ENCODE peak calls at places on chromosomes 12 and 14, in six cellular contexts. One of them, this sample, is unnamed.

GRCh38 chr12:49364989-49365388 is 2.3 kb upstream of the SPATS2 start:
- DNase-seq in epithelial cell of esophagus: peak; percentile 84
- DNase-seq in neural progenitor cell: no peak
- DNase-seq in psoas muscle: no peak
- DNase-seq in A549: no peak
- DNase-seq in fibroblast of pulmonary artery: peak; percentile 90
- DNase-seq in this sample: no peak

GRCh38 chr14:95314609-95315008 is 5.1 kb downstream of the CLMN start:
- DNase-seq in epithelial cell of esophagus: peak; percentile 88
- DNase-seq in neural progenitor cell: no peak
- DNase-seq in psoas muscle: no peak
- DNase-seq in A549: peak; percentile 43
- DNase-seq in fibroblast of pulmonary artery: no peak
- DNase-seq in this sample: no peak

GRCh38 chr12:66984962-66985361 is 284.2 kb upstream of the CAND1 start:
- DNase-seq in epithelial cell of esophagus: peak; percentile 33
- DNase-seq in neural progenitor cell: no peak
- DNase-seq in psoas muscle: no peak
- DNase-seq in A549: no peak
- DNase-seq in fibroblast of pulmonary artery: no peak
- DNase-seq in this sample: no peak

GRCh38 chr14:72701232-72701555 is 192.7 kb downstream of the DPF3 start:
- DNase-seq in epithelial cell of esophagus: no peak
- DNase-seq in neural progenitor cell: peak; percentile 12
- DNase-seq in psoas muscle: no peak
- DNase-seq in A549: no peak
- DNase-seq in fibroblast of pulmonary artery: no peak
- DNase-seq in this sample: no peak

GRCh38 chr12:6067152-6067916 is 57.1 kb downstream of the VWF start:
- DNase-seq in epithelial cell of esophagus: no peak
- DNase-seq in neural progenitor cell: peak; percentile 72
- DNase-seq in psoas muscle: no peak
- DNase-seq in A549: peak; percentile 69
- DNase-seq in fibroblast of pulmonary artery: peak; percentile 59
- DNase-seq in this sample: no peak

GRCh38 chr14:92154283-92154942 is 32.6 kb downstream of the CPSF2 start:
- DNase-seq in epithelial cell of esophagus: no peak
- DNase-seq in neural progenitor cell: no peak
- DNase-seq in psoas muscle: no peak
- DNase-seq in A549: no peak
- DNase-seq in fibroblast of pulmonary artery: peak; percentile 18
- DNase-seq in this sample: no peak

GRCh38 chr12:126271138-126271537 is 1205.9 kb downstream of the AACS start:
- DNase-seq in epithelial cell of esophagus: no peak
- DNase-seq in neural progenitor cell: no peak
- DNase-seq in psoas muscle: no peak
- DNase-seq in A549: no peak
- DNase-seq in fibroblast of pulmonary artery: no peak
- DNase-seq in this sample: no peak

GRCh38 chr14:60313093-60313492 is 64.1 kb downstream of the PPM1A start:
- DNase-seq in epithelial cell of esophagus: no peak
- DNase-seq in neural progenitor cell: no peak
- DNase-seq in psoas muscle: no peak
- DNase-seq in A549: no peak
- DNase-seq in fibroblast of pulmonary artery: peak; percentile 18
- DNase-seq in this sample: no peak

GRCh38 chr14:83757896-83758295 is 1772.0 kb upstream of the FLRT2 start:
- DNase-seq in epithelial cell of esophagus: no peak
- DNase-seq in neural progenitor cell: no peak
- DNase-seq in psoas muscle: no peak
- DNase-seq in A549: no peak
- DNase-seq in fibroblast of pulmonary artery: peak; percentile 42
- DNase-seq in this sample: no peak

GRCh38 chr12:57836442-57837375 is 9.8 kb downstream of the CTDSP2 start:
- DNase-seq in epithelial cell of esophagus: peak; percentile 53
- DNase-seq in neural progenitor cell: peak; percentile 68
- DNase-seq in psoas muscle: peak; percentile 81
- DNase-seq in A549: no peak
- DNase-seq in fibroblast of pulmonary artery: peak; percentile 94
- DNase-seq in this sample: peak; percentile 93

GRCh38 chr12:1840981-1841425 is 20.6 kb downstream of the LRTM2 start:
- DNase-seq in epithelial cell of esophagus: no peak
- DNase-seq in neural progenitor cell: no peak
- DNase-seq in psoas muscle: no peak
- DNase-seq in A549: no peak
- DNase-seq in fibroblast of pulmonary artery: no peak
- DNase-seq in this sample: no peak

GRCh38 chr12:22310276-22310675 is 24.2 kb downstream of the ST8SIA1 start:
- DNase-seq in epithelial cell of esophagus: no peak
- DNase-seq in neural progenitor cell: no peak
- DNase-seq in psoas muscle: no peak
- DNase-seq in A549: no peak
- DNase-seq in fibroblast of pulmonary artery: no peak
- DNase-seq in this sample: no peak

GRCh38 chr12:82019533-82019932 is 260.4 kb upstream of the PPFIA2 start:
- DNase-seq in epithelial cell of esophagus: peak; percentile 47
- DNase-seq in neural progenitor cell: peak; percentile 23
- DNase-seq in psoas muscle: no peak
- DNase-seq in A549: peak; percentile 2
- DNase-seq in fibroblast of pulmonary artery: peak; percentile 11
- DNase-seq in this sample: no peak

GRCh38 chr14:27427796-27428195 is 830.0 kb upstream of the NOVA1 start:
- DNase-seq in epithelial cell of esophagus: peak; percentile 92
- DNase-seq in neural progenitor cell: no peak
- DNase-seq in psoas muscle: no peak
- DNase-seq in A549: peak; percentile 61
- DNase-seq in fibroblast of pulmonary artery: peak; percentile 74
- DNase-seq in this sample: no peak

GRCh38 chr14:99148861-99149610 is 123.0 kb downstream of the BCL11B start:
- DNase-seq in epithelial cell of esophagus: no peak
- DNase-seq in neural progenitor cell: no peak
- DNase-seq in psoas muscle: no peak
- DNase-seq in A549: no peak
- DNase-seq in fibroblast of pulmonary artery: no peak
- DNase-seq in this sample: no peak

GRCh38 chr12:6825398-6826124 is 2.6 kb upstream of the P3H3 start:
- DNase-seq in epithelial cell of esophagus: peak; percentile 81
- DNase-seq in neural progenitor cell: peak; percentile 91
- DNase-seq in psoas muscle: peak; percentile 83
- DNase-seq in A549: peak; percentile 87
- DNase-seq in fibroblast of pulmonary artery: peak; percentile 88
- DNase-seq in this sample: peak; percentile 91

GRCh38 chr14:98130691-98131090 is 1141.3 kb downstream of the BCL11B start:
- DNase-seq in epithelial cell of esophagus: peak; percentile 74
- DNase-seq in neural progenitor cell: no peak
- DNase-seq in psoas muscle: no peak
- DNase-seq in A549: no peak
- DNase-seq in fibroblast of pulmonary artery: no peak
- DNase-seq in this sample: no peak

GRCh38 chr12:45343269-45344051 is 127.6 kb downstream of the ANO6 start:
- DNase-seq in epithelial cell of esophagus: peak; percentile 42
- DNase-seq in neural progenitor cell: no peak
- DNase-seq in psoas muscle: no peak
- DNase-seq in A549: no peak
- DNase-seq in fibroblast of pulmonary artery: peak; percentile 30
- DNase-seq in this sample: no peak

GRCh38 chr14:68789798-68790655 is 2.8 kb downstream of the ZFP36L1 start:
- DNase-seq in epithelial cell of esophagus: no peak
- DNase-seq in neural progenitor cell: peak; percentile 26
- DNase-seq in psoas muscle: no peak
- DNase-seq in A549: peak; percentile 45
- DNase-seq in fibroblast of pulmonary artery: peak; percentile 53
- DNase-seq in this sample: peak; percentile 38

GRCh38 chr12:19245656-19246055 is 116.1 kb downstream of the PLEKHA5 start:
- DNase-seq in epithelial cell of esophagus: peak; percentile 32
- DNase-seq in neural progenitor cell: no peak
- DNase-seq in psoas muscle: no peak
- DNase-seq in A549: no peak
- DNase-seq in fibroblast of pulmonary artery: peak; percentile 26
- DNase-seq in this sample: no peak

GRCh38 chr14:68523994-68524725 is 268.7 kb downstream of the ZFP36L1 start:
- DNase-seq in epithelial cell of esophagus: no peak
- DNase-seq in neural progenitor cell: no peak
- DNase-seq in psoas muscle: no peak
- DNase-seq in A549: no peak
- DNase-seq in fibroblast of pulmonary artery: peak; percentile 38
- DNase-seq in this sample: no peak

GRCh38 chr12:44863867-44864266 is 12.2 kb downstream of the NELL2 start:
- DNase-seq in epithelial cell of esophagus: no peak
- DNase-seq in neural progenitor cell: no peak
- DNase-seq in psoas muscle: no peak
- DNase-seq in A549: no peak
- DNase-seq in fibroblast of pulmonary artery: no peak
- DNase-seq in this sample: no peak

GRCh38 chr12:47155457-47156166 is 75.9 kb upstream of the AMIGO2 start:
- DNase-seq in epithelial cell of esophagus: no peak
- DNase-seq in neural progenitor cell: no peak
- DNase-seq in psoas muscle: no peak
- DNase-seq in A549: peak; percentile 73
- DNase-seq in fibroblast of pulmonary artery: peak; percentile 84
- DNase-seq in this sample: no peak

GRCh38 chr14:64625363-64626232 is 75.8 kb downstream of the PPP1R36 start:
- DNase-seq in epithelial cell of esophagus: no peak
- DNase-seq in neural progenitor cell: no peak
- DNase-seq in psoas muscle: no peak
- DNase-seq in A549: no peak
- DNase-seq in fibroblast of pulmonary artery: no peak
- DNase-seq in this sample: no peak

GRCh38 chr12:84131076-84131475 is 781.5 kb downstream of the SLC6A15 start:
- DNase-seq in epithelial cell of esophagus: peak; percentile 48
- DNase-seq in neural progenitor cell: no peak
- DNase-seq in psoas muscle: no peak
- DNase-seq in A549: peak; percentile 14
- DNase-seq in fibroblast of pulmonary artery: peak; percentile 57
- DNase-seq in this sample: no peak

GRCh38 chr12:131473261-131473660 is 237.6 kb upstream of the SFSWAP start:
- DNase-seq in epithelial cell of esophagus: no peak
- DNase-seq in neural progenitor cell: no peak
- DNase-seq in psoas muscle: no peak
- DNase-seq in A549: no peak
- DNase-seq in fibroblast of pulmonary artery: no peak
- DNase-seq in this sample: no peak

GRCh38 chr14:54425068-54425467 is 16.1 kb downstream of the CNIH1 start:
- DNase-seq in epithelial cell of esophagus: no peak
- DNase-seq in neural progenitor cell: no peak
- DNase-seq in psoas muscle: no peak
- DNase-seq in A549: no peak
- DNase-seq in fibroblast of pulmonary artery: no peak
- DNase-seq in this sample: no peak

GRCh38 chr12:132477009-132477702 is 12.8 kb upstream of the FBRSL1 start:
- DNase-seq in epithelial cell of esophagus: no peak
- DNase-seq in neural progenitor cell: no peak
- DNase-seq in psoas muscle: no peak
- DNase-seq in A549: no peak
- DNase-seq in fibroblast of pulmonary artery: no peak
- DNase-seq in this sample: no peak

GRCh38 chr12:24444634-24445033 is 495.2 kb upstream of the SOX5 start:
- DNase-seq in epithelial cell of esophagus: no peak
- DNase-seq in neural progenitor cell: no peak
- DNase-seq in psoas muscle: no peak
- DNase-seq in A549: no peak
- DNase-seq in fibroblast of pulmonary artery: no peak
- DNase-seq in this sample: no peak

DNA sequence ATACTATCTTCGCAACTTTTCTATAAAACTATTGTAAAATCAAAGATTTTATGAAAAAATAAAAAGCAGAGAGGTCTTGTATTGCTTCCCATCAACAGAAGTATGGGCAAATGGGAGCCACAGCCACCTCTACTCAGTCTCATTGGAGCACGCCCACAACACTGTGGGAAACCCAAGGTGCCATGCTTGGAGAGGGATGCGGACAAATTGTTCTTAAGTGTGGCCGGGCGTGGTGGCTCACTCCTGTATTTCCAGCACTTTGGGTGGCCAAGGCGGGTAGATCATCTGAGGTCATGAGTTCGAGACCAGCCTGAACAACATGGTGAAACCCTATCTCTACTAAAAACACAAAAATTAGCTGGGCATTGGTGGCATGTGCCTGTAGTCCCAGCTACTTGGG is 498.2 kb upstream of the SOX5 start:
- DNase-seq in epithelial cell of esophagus: no peak
- DNase-seq in neural progenitor cell: no peak
- DNase-seq in psoas muscle: no peak
- DNase-seq in A549: no peak
- DNase-seq in fibroblast of pulmonary artery: no peak
- DNase-seq in this sample: no peak
- TF ChIP-seq CTCF in epithelial cell of esophagus: no peak
- TF ChIP-seq CTCF in neural progenitor cell: no peak
- TF ChIP-seq CTCF in psoas muscle: no peak
- TF ChIP-seq CTCF in A549: no peak
- TF ChIP-seq CTCF in fibroblast of pulmonary artery: no peak
- TF ChIP-seq CTCF in this sample: no peak

GRCh38 chr12:125193798-125194562 is 128.7 kb downstream of the AACS start:
- DNase-seq in epithelial cell of esophagus: peak; percentile 31
- DNase-seq in neural progenitor cell: peak; percentile 63
- DNase-seq in psoas muscle: no peak
- DNase-seq in A549: peak; percentile 44
- DNase-seq in fibroblast of pulmonary artery: no peak
- DNase-seq in this sample: no peak
- TF ChIP-seq CTCF in epithelial cell of esophagus: no peak
- TF ChIP-seq CTCF in neural progenitor cell: peak; percentile 44
- TF ChIP-seq CTCF in psoas muscle: no peak
- TF ChIP-seq CTCF in A549: no peak
- TF ChIP-seq CTCF in fibroblast of pulmonary artery: no peak
- TF ChIP-seq CTCF in this sample: no peak

GRCh38 chr12:123075591-123076171 is 75.2 kb downstream of the PITPNM2 start:
- DNase-seq in epithelial cell of esophagus: peak; percentile 29
- DNase-seq in neural progenitor cell: peak; percentile 86
- DNase-seq in psoas muscle: no peak
- DNase-seq in A549: no peak
- DNase-seq in fibroblast of pulmonary artery: no peak
- DNase-seq in this sample: peak; percentile 59
- TF ChIP-seq CTCF in epithelial cell of esophagus: no peak
- TF ChIP-seq CTCF in neural progenitor cell: no peak
- TF ChIP-seq CTCF in psoas muscle: no peak
- TF ChIP-seq CTCF in A549: no peak
- TF ChIP-seq CTCF in fibroblast of pulmonary artery: no peak
- TF ChIP-seq CTCF in this sample: no peak

DNA sequence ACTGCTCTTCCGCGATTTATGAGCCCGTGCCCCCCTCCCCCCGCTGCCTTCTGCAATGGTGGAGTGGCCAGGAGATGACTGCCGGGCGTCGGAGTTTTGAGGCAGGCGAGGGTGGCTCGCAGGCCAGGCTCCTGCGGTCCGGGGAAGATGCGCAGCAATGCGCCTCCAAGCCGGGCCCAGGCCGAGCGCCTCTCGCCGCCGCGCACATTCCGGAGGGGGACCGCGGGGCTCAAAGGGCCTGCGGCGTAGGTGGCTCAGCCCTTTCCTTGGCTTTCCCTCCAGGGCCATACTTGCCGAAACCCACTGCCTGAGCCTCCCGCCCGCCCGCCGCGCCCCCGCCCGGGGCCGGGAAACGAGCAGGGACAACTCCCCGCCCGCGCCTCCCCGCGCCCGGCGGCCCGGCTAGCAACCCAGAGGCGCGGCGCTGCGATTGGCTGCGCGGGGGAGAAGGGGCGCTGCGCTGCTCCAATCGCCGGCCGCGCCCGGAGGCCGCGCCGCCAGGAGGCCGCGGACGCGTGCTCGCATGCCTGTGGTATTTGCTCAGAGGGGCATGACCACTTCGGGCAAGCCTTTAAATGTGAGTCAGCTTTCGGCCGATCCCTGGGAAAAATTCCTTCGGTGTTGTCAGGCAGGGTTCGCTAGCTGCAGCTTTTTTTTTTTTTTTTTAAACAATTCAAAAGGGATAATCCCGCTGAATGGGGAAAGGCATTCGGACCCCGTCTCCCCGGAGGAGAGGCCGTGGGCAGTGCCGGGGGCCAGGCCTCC is 157.9 kb upstream of the PARP11 start:
- DNase-seq in epithelial cell of esophagus: peak; percentile 99
- DNase-seq in neural progenitor cell: peak; percentile 98
- DNase-seq in psoas muscle: peak; percentile 91
- DNase-seq in A549: peak; percentile 96
- DNase-seq in fibroblast of pulmonary artery: peak; percentile 97
- DNase-seq in this sample: peak; percentile 77
- TF ChIP-seq CTCF in epithelial cell of esophagus: no peak
- TF ChIP-seq CTCF in neural progenitor cell: no peak
- TF ChIP-seq CTCF in psoas muscle: no peak
- TF ChIP-seq CTCF in A549: no peak
- TF ChIP-seq CTCF in fibroblast of pulmonary artery: no peak
- TF ChIP-seq CTCF in this sample: no peak

This sample was measured in ovary.